ENCODE peak calls at places on chromosome 10, in six cellular contexts. Z, M, F, X, G and U are unnamed samples. For H3K36me3, the result is how much of the 10 kb centered on the place peaks cover.

GRCh38 chr10:22686347-22686746 is 28.0 kb downstream of the PIP4K2A start:
- DNase-seq in F (no peak), X (no peak), G (no peak), M (no peak), Z (no peak), U (no peak)

GRCh38 chr10:63547628-63548356 is 26.6 kb downstream of the REEP3 start:
- DNase-seq in X (no peak), F (peak), Z (no peak), G (no peak), M (no peak), U (no peak)

GRCh38 chr10:103693070-103693811 is 162.1 kb downstream of the SH3PXD2A start:
- DNase-seq in F (no peak), Z (no peak), X (no peak), G (peak), M (no peak), U (no peak)

GRCh38 chr10:34808789-34809745 is 6.0 kb downstream of the PARD3 start:
- DNase-seq in G (peak), M (no peak), F (peak), X (no peak), Z (no peak), U (no peak)

GRCh38 chr10:51109821-51110533 is 35.7 kb downstream of the PRKG1 start:
- DNase-seq in F (peak), Z (peak), M (no peak), G (no peak), X (no peak), U (no peak)

GRCh38 chr10:32055478-32056135 is 618 bp downstream of the KIF5B start:
- DNase-seq in M (peak), X (no peak), F (peak), G (peak), Z (peak), U (no peak)

GRCh38 chr10:132654121-132654571 is 116.6 kb downstream of the INPP5A start:
- DNase-seq in M (no peak), X (no peak), F (no peak), G (no peak), Z (no peak), U (no peak)

GRCh38 chr10:72108811-72109618 is 20.7 kb upstream of the SPOCK2 start:
- DNase-seq in M (no peak), X (no peak), G (no peak), Z (peak), F (peak), U (no peak)

GRCh38 chr10:10498781-10499180 is 518.9 kb upstream of the CELF2 start:
- DNase-seq in G (no peak), M (no peak), Z (no peak), F (peak), X (no peak), U (no peak)

GRCh38 chr10:118557946-118558345 is 37.5 kb downstream of the PRLHR start:
- DNase-seq in F (no peak), G (no peak), M (no peak), Z (no peak), X (no peak), U (no peak)

GRCh38 chr10:31321396-31321941 is 2.5 kb downstream of the ZEB1 start:
- DNase-seq in F (peak), G (peak), Z (no peak), X (no peak), M (no peak), U (no peak)

GRCh38 chr10:104255244-104255981 is 721 bp downstream of the GSTO1 start:
- DNase-seq in M (no peak), X (no peak), G (peak), F (peak), Z (peak), U (peak)

GRCh38 chr10:94133239-94133638 is 139.5 kb downstream of the PLCE1 start:
- DNase-seq in Z (peak), X (no peak), G (no peak), F (no peak), M (no peak), U (no peak)

GRCh38 chr10:75186310-75186709 is 24.3 kb upstream of the VDAC2 start:
- DNase-seq in F (no peak), G (no peak), M (no peak), X (no peak), Z (no peak), U (no peak)

GRCh38 chr10:33899578-33900531 is 565.4 kb upstream of the NRP1 start:
- DNase-seq in G (no peak), X (no peak), M (no peak), F (peak), Z (peak), U (no peak)

GRCh38 chr10:108783897-108784296 is 1139.4 kb downstream of the XPNPEP1 start:
- DNase-seq in X (peak), G (peak), M (peak), Z (peak), F (peak), U (no peak)

GRCh38 chr10:67884313-67884841 is at the start of gene SIRT1:
- DNase-seq in F (peak), X (peak), G (peak), Z (peak), M (peak), U (peak)

GRCh38 chr10:113187066-113187777 is 237.2 kb downstream of the TCF7L2 start:
- DNase-seq in F (no peak), M (peak), G (no peak), Z (no peak), X (no peak), U (no peak)

GRCh38 chr10:114174462-114175190 is 623 bp upstream of the CCDC186 start:
- DNase-seq in M (peak), G (no peak), Z (no peak), F (peak), X (no peak), U (no peak)

GRCh38 chr10:2985729-2986232 is 81.6 kb upstream of the PFKP start:
- DNase-seq in F (peak), Z (peak), M (peak), X (peak), G (peak), U (no peak)

GRCh38 chr10:77865585-77866324 is 60.8 kb downstream of the DLG5 start:
- DNase-seq in X (no peak), G (peak), Z (no peak), F (no peak), M (peak), U (no peak)

GRCh38 chr10:108970016-108970415 is 953.3 kb downstream of the XPNPEP1 start:
- DNase-seq in M (no peak), G (peak), F (peak), Z (peak), X (no peak), U (no peak)

GRCh38 chr10:133411523-133412380 is 12.7 kb downstream of the SPRN start:
- DNase-seq in G (no peak), X (no peak), M (no peak), F (no peak), Z (no peak), U (no peak)

GRCh38 chr10:78712147-78712546 is 356.6 kb upstream of the ZMIZ1 start:
- DNase-seq in G (peak), F (no peak), X (no peak), M (no peak), Z (no peak), U (no peak)

GRCh38 chr10:28307267-28307666 is 4.4 kb upstream of the MPP7 start:
- DNase-seq in M (no peak), G (no peak), Z (no peak), F (no peak), X (no peak), U (no peak)

GRCh38 chr10:102643346-102644065 is 773 bp upstream of the TRIM8 start:
- DNase-seq in Z (peak), G (peak), F (peak), X (peak), M (peak), U (no peak)

GRCh38 chr10:93703066-93703465 is 674 bp upstream of the FRA10AC1 start:
- DNase-seq in F (peak), X (no peak), G (peak), Z (no peak), M (no peak), U (no peak)

GRCh38 chr10:42755591-42756093 is 27.0 kb upstream of the BMS1 start:
- DNase-seq in F (no peak), X (no peak), Z (no peak), M (no peak), G (no peak), U (no peak)

GRCh38 chr10:114260366-114260765 is 21.3 kb downstream of the VWA2 start:
- DNase-seq in G (no peak), M (no peak), F (no peak), X (no peak), Z (no peak), U (no peak)

GRCh38 chr10:102775201-102775972 is 31.6 kb downstream of the WBP1L start:
- DNase-seq in M (no peak), F (peak), Z (no peak), G (peak), X (no peak), U (no peak)

GRCh38 chr10:17227367-17228080 is 517 bp upstream of the VIM start:
- DNase-seq in F (peak), M (no peak), Z (no peak), X (no peak), G (no peak), U (no peak)

GRCh38 chr10:132945125-132945893 is 2.9 kb upstream of the CFAP46 start:
- DNase-seq in Z (no peak), F (no peak), X (no peak), G (no peak), M (no peak), U (no peak)

GRCh38 chr10:132826524-132827422 is 40.8 kb upstream of the NKX6-2 start:
- DNase-seq in G (no peak), M (peak), F (no peak), X (no peak), Z (no peak), U (no peak)

GRCh38 chr10:3978174-3978573 is 193.2 kb upstream of the KLF6 start:
- DNase-seq in Z (peak), X (peak), M (no peak), F (peak), G (no peak), U (no peak)

GRCh38 chr10:72243822-72244437 is 27.9 kb upstream of the ASCC1 start:
- DNase-seq in Z (peak), X (no peak), M (peak), F (peak), G (peak), U (peak)

GRCh38 chr10:33963656-33964175 is 629.2 kb upstream of the NRP1 start:
- DNase-seq in X (no peak), F (peak), G (no peak), Z (peak), M (no peak), U (no peak)

GRCh38 chr10:118042827-118043242 is 3.9 kb downstream of the RAB11FIP2 start:
- DNase-seq in Z (no peak), X (no peak), M (no peak), F (no peak), G (no peak), U (no peak)

GRCh38 chr10:107280293-107280692 is 115.8 kb upstream of the SORCS1 start:
- DNase-seq in F (no peak), X (no peak), Z (no peak), G (peak), M (no peak), U (no peak)

GRCh38 chr10:73366381-73367298 is 8.0 kb upstream of the CFAP70 start:
- DNase-seq in G (no peak), Z (no peak), M (no peak), X (no peak), F (no peak), U (no peak)
- H3K36me3 ChIP-seq in G (under half), Z (half or more), M (half or more), X (under half), F (under half), U (under half)

GRCh38 chr10:61350068-61350467 is 103.1 kb downstream of the TMEM26 start:
- DNase-seq in M (no peak), X (no peak), F (no peak), Z (no peak), G (no peak), U (no peak)
- TF ChIP-seq CTCF in M (no peak), X (no peak), F (no peak), Z (no peak), G (no peak), U (no peak)

GRCh38 chr10:121485443-121486139 is 112.7 kb downstream of the FGFR2 start:
- DNase-seq in G (no peak), M (no peak), X (no peak), Z (no peak), F (no peak), U (no peak)

GRCh38 chr10:121486906-121487305 is 111.3 kb downstream of the FGFR2 start:
- DNase-seq in X (no peak), F (no peak), M (no peak), G (no peak), Z (no peak), U (no peak)

GRCh38 chr10:121478590-121478989 is 119.7 kb downstream of the FGFR2 start:
- DNase-seq in Z (no peak), M (no peak), X (no peak), F (no peak), G (no peak), U (no peak)

GRCh38 chr10:121481222-121481621 is 117.0 kb downstream of the FGFR2 start:
- DNase-seq in F (no peak), M (no peak), Z (no peak), X (no peak), G (no peak), U (no peak)

GRCh38 chr10:121484401-121484800 is 113.8 kb downstream of the FGFR2 start:
- DNase-seq in G (no peak), M (no peak), X (no peak), F (no peak), Z (no peak), U (no peak)
- H3K36me3 ChIP-seq in G (under half), M (half or more), X (under half), F (under half), Z (under half), U (under half)

GRCh38 chr10:82377608-82378007 is 502.6 kb downstream of the NRG3 start:
- DNase-seq in M (no peak), G (peak), Z (no peak), X (no peak), F (no peak), U (no peak)
- TF ChIP-seq CTCF in M (no peak), G (no peak), Z (no peak), X (no peak), F (no peak), U (peak)

GRCh38 chr10:74122060-74122459 is 28.6 kb downstream of the AP3M1 start:
- DNase-seq in Z (no peak), G (no peak), F (no peak), M (no peak), X (no peak), U (no peak)
- H3K36me3 ChIP-seq in Z (half or more), G (under half), F (half or more), M (half or more), X (under half), U (under half)

GRCh38 chr10:1733720-1734119 is 3.6 kb downstream of the ADARB2 start:
- DNase-seq in Z (no peak), G (no peak), X (no peak), M (no peak), F (no peak), U (no peak)

GRCh38 chr10:1732501-1733123 is 4.7 kb downstream of the ADARB2 start:
- DNase-seq in G (no peak), M (no peak), F (no peak), X (no peak), Z (peak), U (no peak)

GRCh38 chr10:1734288-1734687 is 3.0 kb downstream of the ADARB2 start:
- DNase-seq in G (no peak), Z (no peak), M (no peak), F (no peak), X (no peak), U (no peak)

GRCh38 chr10:1735562-1735961 is 1.8 kb downstream of the ADARB2 start:
- DNase-seq in Z (no peak), X (no peak), F (no peak), M (no peak), G (no peak), U (no peak)

GRCh38 chr10:1731592-1731991 is 5.7 kb downstream of the ADARB2 start:
- DNase-seq in Z (no peak), G (no peak), F (no peak), X (no peak), M (no peak), U (no peak)
- TF ChIP-seq CTCF in Z (no peak), G (no peak), F (no peak), X (no peak), M (no peak), U (no peak)

GRCh38 chr10:97939446-97939990 is 89.9 kb downstream of the GOLGA7B start:
- DNase-seq in X (no peak), Z (peak), G (no peak), F (no peak), M (no peak), U (no peak)

GRCh38 chr10:97937054-97937453 is 87.4 kb downstream of the GOLGA7B start:
- DNase-seq in Z (no peak), G (no peak), F (no peak), M (no peak), X (no peak), U (no peak)

GRCh38 chr10:97937928-97938327 is 88.3 kb downstream of the GOLGA7B start:
- DNase-seq in X (no peak), Z (no peak), M (no peak), G (no peak), F (no peak), U (no peak)

GRCh38 chr10:97943294-97943693 is 87.1 kb downstream of the CRTAC1 start:
- DNase-seq in M (no peak), X (peak), F (no peak), Z (no peak), G (no peak), U (no peak)

GRCh38 chr10:97940534-97940933 is 89.9 kb downstream of the CRTAC1 start:
- DNase-seq in F (no peak), X (no peak), Z (no peak), M (no peak), G (no peak), U (no peak)
- H3K36me3 ChIP-seq in F (under half), X (under half), Z (under half), M (under half), G (under half), U (under half)